ENCODE peak calls at places on chromosomes 1 and 21, in seven cellular contexts. Q, H, W, F, G, Z and P are unnamed samples.

GRCh38 chr1:84163123-84164038 is 19.3 kb downstream of the PRKACB start:
- DNase-seq in Q (no peak), H (no peak), W (no peak), F (no peak), G (no peak), Z (no peak), P (no peak)

GRCh38 chr1:81109038-81109437 is 691.7 kb upstream of the ADGRL2 start:
- DNase-seq in Q (no peak), H (no peak), W (no peak), F (no peak), G (no peak), Z (no peak), P (no peak)

GRCh38 chr1:221556435-221556834 is 185.5 kb downstream of the DUSP10 start:
- DNase-seq in Q (no peak), H (no peak), W (no peak), F (no peak), G (no peak), Z (no peak), P (no peak)

GRCh38 chr1:110309768-110310167 is 29.4 kb upstream of the RBM15 start:
- DNase-seq in Q (no peak), H (no peak), W (no peak), F (no peak), G (no peak), Z (no peak), P (no peak)

GRCh38 chr21:33028759-33029511 is 3.2 kb downstream of the OLIG2 start:
- DNase-seq in Q (no peak), H (no peak), W (no peak), F (no peak), G (no peak), Z (no peak), P (peak)

GRCh38 chr1:186738896-186739295 is 58.7 kb upstream of the PTGS2 start:
- DNase-seq in Q (no peak), H (no peak), W (no peak), F (no peak), G (no peak), Z (no peak), P (no peak)

GRCh38 chr21:38920631-38921398 is 115.1 kb downstream of the ETS2 start:
- DNase-seq in Q (no peak), H (no peak), W (no peak), F (no peak), G (no peak), Z (no peak), P (no peak)

GRCh38 chr1:6914646-6915178 is 129.5 kb downstream of the CAMTA1 start:
- DNase-seq in Q (no peak), H (no peak), W (no peak), F (no peak), G (no peak), Z (no peak), P (no peak)

GRCh38 chr1:21821385-21822019 is 9.4 kb downstream of the LDLRAD2 start:
- DNase-seq in Q (no peak), H (no peak), W (peak), F (no peak), G (no peak), Z (no peak), P (no peak)

GRCh38 chr1:21822349-21822748 is 10.3 kb downstream of the LDLRAD2 start:
- DNase-seq in Q (no peak), H (no peak), W (peak), F (peak), G (no peak), Z (no peak), P (peak)

GRCh38 chr1:21823206-21823979 is 11.3 kb downstream of the LDLRAD2 start:
- DNase-seq in Q (no peak), H (peak), W (peak), F (no peak), G (no peak), Z (no peak), P (no peak)

GRCh38 chr1:21818661-21819060 is 6.6 kb downstream of the LDLRAD2 start:
- DNase-seq in Q (no peak), H (peak), W (peak), F (peak), G (peak), Z (peak), P (peak)

GRCh38 chr1:21820597-21821232 is 8.7 kb downstream of the LDLRAD2 start:
- DNase-seq in Q (no peak), H (no peak), W (no peak), F (no peak), G (no peak), Z (no peak), P (no peak)
- TF ChIP-seq POLR2AphosphoS5 in Q (no peak), H (no peak), W (no peak), F (no peak), G (no peak), Z (no peak), P (no peak)

DNA sequence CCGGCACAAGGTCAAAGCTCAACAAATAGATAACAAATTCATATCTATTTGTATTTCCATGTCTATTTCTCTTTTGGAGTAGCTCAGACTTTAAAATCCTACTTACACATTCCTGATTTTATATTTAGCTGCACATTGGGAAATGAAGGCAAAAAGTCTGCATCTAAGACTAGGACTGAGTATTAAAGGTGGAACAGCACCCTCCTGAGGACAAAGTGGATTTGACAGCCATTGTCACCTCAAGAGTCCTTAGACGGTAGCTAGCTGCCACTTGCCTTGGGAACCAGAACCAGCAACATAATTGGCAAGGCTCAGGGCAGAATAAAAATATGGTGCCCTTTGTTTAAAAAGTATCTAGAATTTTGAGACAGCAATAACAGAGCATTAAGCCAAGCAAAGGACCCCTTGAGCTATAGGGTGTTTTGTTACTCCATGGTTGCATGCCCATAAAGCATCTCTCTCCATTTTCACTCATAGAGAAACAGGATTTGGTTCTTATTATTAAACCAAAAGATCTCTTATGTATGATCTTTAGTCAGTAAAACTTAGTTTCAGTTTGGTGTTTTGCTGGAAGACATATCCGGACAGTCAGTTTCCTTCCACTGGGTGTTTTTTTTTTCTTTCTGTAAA is 30.0 kb upstream of the SGIP1 start:
- DNase-seq in Q (no peak), H (peak), W (peak), F (peak), G (peak), Z (peak), P (peak)
- TF ChIP-seq REST in Q (no peak), H (peak), W (no peak), F (no peak), G (no peak), Z (no peak), P (no peak)

DNA sequence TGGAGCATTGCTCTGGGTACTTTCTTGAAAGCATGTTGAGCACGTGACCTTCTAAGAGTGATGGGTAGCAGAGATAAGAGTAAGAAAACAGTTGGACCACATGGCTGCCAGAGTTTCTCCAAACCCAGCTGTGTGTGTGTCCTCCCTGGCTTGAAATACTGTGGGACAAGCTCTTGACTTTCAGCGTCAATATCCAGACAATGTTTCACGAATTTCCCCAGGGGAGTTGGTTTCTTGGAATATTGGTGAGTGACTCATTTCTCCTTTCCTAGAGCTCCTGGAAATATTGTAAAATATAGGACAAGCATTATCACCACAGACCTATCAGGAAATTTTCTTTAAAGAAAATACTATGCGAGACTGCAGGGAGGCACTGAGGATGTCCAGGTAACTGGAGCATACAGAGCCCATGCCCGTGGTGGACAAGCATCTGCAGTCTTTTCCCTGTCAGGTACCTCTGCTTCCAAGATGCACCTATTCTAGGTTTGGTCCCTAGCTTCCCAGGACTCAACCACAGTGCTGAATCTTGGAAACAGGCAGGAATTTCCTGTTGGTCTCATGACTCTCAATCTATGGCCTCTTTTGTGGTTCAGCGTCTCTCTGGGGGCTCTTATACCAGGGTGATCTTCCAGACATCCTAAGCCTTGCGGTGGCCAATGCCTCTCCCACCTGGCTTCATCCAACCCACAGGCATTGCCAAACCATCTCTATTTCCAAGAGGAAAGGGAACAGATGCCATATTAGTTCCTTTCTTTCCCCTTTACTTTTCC is 67.4 kb downstream of the KCNJ6 start:
- DNase-seq in Q (no peak), H (no peak), W (no peak), F (no peak), G (no peak), Z (no peak), P (no peak)
- H3K4me3 ChIP-seq in Q (no peak), H (no peak), W (no peak), F (no peak), G (no peak), Z (no peak), P (no peak)

DNA sequence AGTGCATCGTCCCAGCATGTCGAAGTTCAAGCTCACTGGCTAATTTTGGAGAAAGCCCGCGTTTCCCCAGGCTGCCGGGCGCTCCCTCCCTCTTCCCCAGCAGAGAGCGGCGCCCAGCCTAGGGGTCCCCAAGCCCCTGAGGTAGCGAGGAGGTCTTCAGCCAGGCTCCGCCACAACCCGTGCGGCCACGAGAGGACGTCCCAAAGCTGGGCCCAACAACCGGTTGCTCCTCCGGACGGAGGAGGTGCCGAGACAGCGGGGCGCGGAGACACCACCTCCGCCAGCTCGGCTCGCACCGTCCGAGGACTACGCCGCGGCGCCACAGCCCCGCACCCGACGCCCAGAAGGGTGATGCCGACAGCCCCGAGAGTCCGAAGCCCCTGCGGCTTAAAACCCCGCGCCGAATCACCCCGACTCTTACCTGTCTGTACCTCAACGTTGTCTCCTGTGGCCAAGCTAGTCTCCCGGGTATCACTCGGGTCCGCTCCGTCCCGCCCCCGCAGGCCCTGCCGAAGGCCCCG is at the start of gene DENND2C:
- DNase-seq in Q (no peak), H (no peak), W (no peak), F (no peak), G (no peak), Z (no peak), P (peak)
- TF ChIP-seq POLR2AphosphoS5 in Q (no peak), H (no peak), W (no peak), F (no peak), G (peak), Z (no peak), P (peak)

DNA sequence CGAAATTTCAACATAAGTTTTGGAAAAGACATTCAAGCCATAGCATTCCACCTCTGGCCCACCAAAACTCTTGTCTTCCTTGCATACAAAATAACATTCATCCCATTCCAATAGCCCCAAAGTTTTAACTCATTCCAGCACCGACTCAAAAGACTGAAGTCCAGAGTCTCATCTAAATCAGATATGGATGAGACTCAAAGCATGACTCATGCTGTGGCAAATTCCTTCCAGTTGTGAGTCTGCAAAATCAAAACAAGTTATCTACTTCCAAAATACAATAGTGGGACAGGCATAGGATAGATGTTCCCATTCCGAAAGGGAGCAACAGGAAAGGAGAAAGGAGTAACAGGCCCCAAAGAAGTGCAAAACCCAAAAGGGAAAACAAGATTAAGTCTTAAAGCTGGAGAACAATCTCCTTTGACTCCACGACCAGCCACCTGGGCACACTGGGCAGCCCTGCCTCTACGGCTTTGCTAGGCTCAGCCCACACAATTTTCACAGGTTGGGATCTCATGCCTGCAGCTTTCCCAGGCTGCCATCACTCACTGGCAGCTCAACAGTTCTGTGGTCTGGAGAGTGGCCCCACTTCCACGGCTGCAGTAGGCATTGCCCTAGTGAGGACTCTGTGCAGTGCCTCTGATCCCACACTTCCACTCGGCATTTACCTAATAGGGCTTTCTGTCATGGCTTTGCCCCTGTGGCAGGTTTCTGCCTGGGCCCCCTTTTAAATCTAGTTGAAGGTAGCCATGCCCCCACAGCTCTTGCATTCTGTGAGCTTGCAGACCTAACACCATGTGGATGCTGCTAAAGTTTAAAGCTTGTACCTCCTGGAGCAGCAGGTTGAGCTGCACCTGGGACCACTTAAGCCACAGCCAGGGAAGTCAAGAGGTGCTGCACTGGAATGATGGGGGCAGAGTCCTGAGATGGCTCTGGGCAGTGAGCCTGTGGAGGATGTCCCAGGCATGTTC is 51.0 kb downstream of the RUNX3 start:
- DNase-seq in Q (no peak), H (no peak), W (no peak), F (no peak), G (no peak), Z (peak), P (no peak)
- TF ChIP-seq REST in Q (no peak), H (no peak), W (no peak), F (no peak), G (no peak), Z (no peak), P (no peak)